ENCODE peak calls at places on chromosomes 7 and 10, in five cellular contexts. G is HCT116, O is GM12878, N is H1, T is HepG2. U is an unnamed sample.
A peak's percentile ranks its signal among the peaks of the same experiment; 100 is the strongest.

GRCh38 chr10:100477970-100478369 is 15.2 kb downstream of the WNT8B start:
- DNase-seq in T (no peak), N (no peak), G (no peak), O (no peak), U (no peak)

GRCh38 chr7:73809454-73810090 is 21.2 kb upstream of the CLDN4 start:
- DNase-seq in N (no peak), G (peak; percentile 67), T (no peak), O (no peak), U (no peak)

GRCh38 chr7:30851651-30852359 is 59.8 kb upstream of the AQP1 start:
- DNase-seq in T (no peak), O (no peak), N (no peak), G (no peak), U (no peak)

GRCh38 chr10:63666836-63667383 is 145.7 kb downstream of the REEP3 start:
- DNase-seq in N (no peak), G (no peak), O (peak; percentile 15), T (no peak), U (no peak)

GRCh38 chr7:78018541-78019456 is 220.2 kb downstream of the PHTF2 start:
- DNase-seq in G (no peak), T (no peak), O (no peak), N (peak; percentile 51), U (peak; percentile 37)

GRCh38 chr7:156836443-156836842 is 56.5 kb downstream of the LMBR1 start:
- DNase-seq in T (no peak), O (no peak), N (no peak), G (no peak), U (no peak)

GRCh38 chr10:89207801-89208551 is 859 bp upstream of the CH25H start:
- DNase-seq in G (no peak), N (peak; percentile 74), T (no peak), O (no peak), U (no peak)

GRCh38 chr7:150405584-150406310 is 26.6 kb downstream of the ZNF775 start:
- DNase-seq in G (no peak), T (no peak), O (no peak), N (peak; percentile 78), U (no peak)

GRCh38 chr7:75038508-75038907 is 35.1 kb downstream of the RCC1L start:
- DNase-seq in T (no peak), O (no peak), N (no peak), G (no peak), U (no peak)

GRCh38 chr7:80918909-80919721 is at the start of gene SEMA3C:
- DNase-seq in O (no peak), T (peak; percentile 65), N (peak; percentile 87), G (peak; percentile 78), U (peak; percentile 54)

GRCh38 chr7:1355568-1356340 is 103.5 kb downstream of the MICALL2 start:
- DNase-seq in T (no peak), G (no peak), N (no peak), O (no peak), U (no peak)

GRCh38 chr7:91533996-91534395 is 269.8 kb downstream of the FZD1 start:
- DNase-seq in T (no peak), N (no peak), G (no peak), O (no peak), U (no peak)

GRCh38 chr7:51009716-51010496 is 227.2 kb upstream of the GRB10 start:
- DNase-seq in O (no peak), G (no peak), N (peak; percentile 37), T (peak; percentile 5), U (no peak)

GRCh38 chr7:105015631-105015965 is 1.6 kb downstream of the KMT2E start:
- DNase-seq in N (no peak), O (no peak), T (no peak), G (no peak), U (peak; percentile 50)

GRCh38 chr10:128047337-128047736 is 78.9 kb downstream of the MKI67 start:
- DNase-seq in G (peak; percentile 88), O (peak; percentile 63), T (no peak), N (peak; percentile 71), U (peak; percentile 23)
- TF ChIP-seq SRF in G (no peak), O (no peak), T (no peak), N (no peak), U (no peak)

GRCh38 chr10:49384268-49384953 is 11.5 kb downstream of the DRGX start:
- DNase-seq in N (no peak), T (no peak), G (no peak), O (no peak), U (no peak)
- TF ChIP-seq SRF in N (no peak), T (no peak), G (no peak), O (no peak), U (no peak)

GRCh38 chr7:5700391-5700985 is 81.0 kb downstream of the RNF216 start:
- DNase-seq in G (no peak), O (no peak), T (no peak), N (no peak), U (no peak)

GRCh38 chr7:5699951-5700384 is 81.5 kb downstream of the RNF216 start:
- DNase-seq in N (no peak), G (no peak), O (peak; percentile 97), T (no peak), U (no peak)

GRCh38 chr7:5702876-5703571 is 78.4 kb downstream of the RNF216 start:
- DNase-seq in N (no peak), T (no peak), G (peak; percentile 24), O (no peak), U (no peak)

GRCh38 chr7:5699467-5699866 is 82.0 kb downstream of the RNF216 start:
- DNase-seq in T (no peak), G (no peak), O (no peak), N (no peak), U (no peak)

GRCh38 chr7:5701085-5701914 is 80.2 kb downstream of the RNF216 start:
- DNase-seq in O (peak; percentile 84), G (no peak), T (no peak), N (no peak), U (no peak)
- TF ChIP-seq SRF in O (no peak), G (no peak), T (no peak), N (no peak), U (no peak)

GRCh38 chr7:106070567-106071254 is 41.4 kb downstream of the SYPL1 start:
- DNase-seq in G (no peak), T (no peak), O (no peak), N (no peak), U (no peak)
- TF ChIP-seq SRF in G (no peak), T (no peak), O (no peak), N (no peak), U (no peak)

GRCh38 chr10:30098624-30099023 is 39.2 kb upstream of the JCAD start:
- DNase-seq in N (no peak), O (no peak), G (no peak), T (no peak), U (no peak)
- TF ChIP-seq SRF in N (no peak), O (no peak), G (no peak), T (no peak), U (no peak)

GRCh38 chr10:132836832-132837540 is 51.0 kb upstream of the NKX6-2 start:
- DNase-seq in N (peak; percentile 81), O (no peak), G (no peak), T (peak; percentile 30), U (peak; percentile 76)
- TF ChIP-seq SRF in N (no peak), O (no peak), G (no peak), T (no peak), U (no peak)